ENCODE peak calls at places on chromosome 17, in ten cellular contexts. N is ovary, K is astrocyte of the spinal cord, Q is mucosa of descending colon, P is uterus, G is foreskin fibroblast, B is AG04450, H is A549, V is neural progenitor cell, W is progenitor cell of endocrine pancreas. C is an unnamed sample.

GRCh38 chr17:35236821-35237220 is 6.1 kb upstream of the SLFN5 start:
- DNase-seq in Q (no peak), W (no peak), B (no peak), K (no peak), V (no peak), G (no peak), P (no peak), H (no peak), N (no peak), C (no peak)

GRCh38 chr17:73492802-73493139 is 151.5 kb downstream of the SDK2 start:
- DNase-seq in K (no peak), W (no peak), V (no peak), P (no peak), Q (no peak), N (no peak), G (no peak), B (no peak), H (no peak), C (no peak)

GRCh38 chr17:31787857-31788570 is 71.0 kb downstream of the COPRS start:
- DNase-seq in P (peak), V (no peak), G (peak), B (peak), W (no peak), Q (no peak), K (peak), N (peak), H (no peak), C (no peak)

GRCh38 chr17:72122668-72123495 is 2.1 kb downstream of the SOX9 start:
- DNase-seq in Q (peak), H (no peak), W (peak), G (peak), N (no peak), K (peak), V (peak), P (no peak), B (no peak), C (no peak)

GRCh38 chr17:45436161-45436560 is 3.5 kb upstream of the ARHGAP27 start:
- DNase-seq in W (no peak), B (no peak), K (no peak), P (no peak), V (no peak), H (no peak), G (no peak), N (no peak), Q (no peak), C (no peak)

GRCh38 chr17:44787271-44787940 is 28.6 kb downstream of the ADAM11 start:
- DNase-seq in H (no peak), P (no peak), V (no peak), N (no peak), G (no peak), Q (no peak), W (no peak), B (no peak), K (no peak), C (no peak)

GRCh38 chr17:14581181-14581830 is 280.4 kb downstream of the HS3ST3B1 start:
- DNase-seq in K (no peak), V (peak), G (no peak), H (no peak), W (no peak), P (no peak), B (no peak), Q (no peak), N (no peak), C (no peak)

GRCh38 chr17:56451629-56452028 is 141.9 kb upstream of the NOG start:
- DNase-seq in G (no peak), H (no peak), Q (no peak), P (no peak), W (no peak), B (no peak), V (no peak), N (no peak), K (no peak), C (no peak)

GRCh38 chr17:27282054-27282501 is 11.8 kb upstream of the WSB1 start:
- DNase-seq in K (no peak), B (no peak), G (peak), W (no peak), Q (no peak), V (no peak), N (no peak), P (peak), H (no peak), C (no peak)

GRCh38 chr17:32520737-32521399 is 34.1 kb downstream of the CDK5R1 start:
- DNase-seq in V (no peak), W (no peak), H (no peak), N (no peak), G (no peak), Q (no peak), P (no peak), K (no peak), B (no peak), C (no peak)

GRCh38 chr17:49715717-49716279 is 8.0 kb upstream of the SLC35B1 start:
- DNase-seq in H (no peak), G (no peak), V (no peak), B (no peak), Q (no peak), W (no peak), K (no peak), P (no peak), N (no peak), C (no peak)

GRCh38 chr17:75041656-75042280 is 5.0 kb downstream of the ATP5PD start:
- DNase-seq in K (no peak), V (no peak), W (no peak), N (no peak), G (no peak), H (no peak), P (no peak), Q (no peak), B (no peak), C (no peak)

GRCh38 chr17:79954281-79955166 is 81.1 kb downstream of the TBC1D16 start:
- DNase-seq in P (no peak), B (no peak), V (no peak), G (no peak), W (no peak), H (no peak), N (peak), K (no peak), Q (no peak), C (no peak)

GRCh38 chr17:66727634-66728570 is 107.0 kb upstream of the CACNG5 start:
- DNase-seq in V (peak), H (peak), B (no peak), G (peak), Q (peak), K (peak), N (peak), P (peak), W (peak), C (no peak)

GRCh38 chr17:75261336-75262111 is at the start of the genes GGA3 and MRPS7:
- DNase-seq in W (peak), H (peak), G (peak), Q (peak), V (peak), P (peak), K (peak), B (peak), N (peak), C (peak)

GRCh38 chr17:67194134-67194533 is 50.9 kb downstream of the HELZ start:
- DNase-seq in V (no peak), G (peak), W (no peak), K (peak), N (no peak), P (no peak), H (peak), Q (no peak), B (peak), C (no peak)

GRCh38 chr17:4362141-4362540 is 4.3 kb downstream of the UBE2G1 start:
- DNase-seq in W (no peak), N (no peak), Q (no peak), H (no peak), K (no peak), G (no peak), B (no peak), P (no peak), V (no peak), C (no peak)

GRCh38 chr17:78316867-78317816 is 42.7 kb downstream of the SOCS3 start:
- DNase-seq in W (no peak), Q (peak), V (peak), N (no peak), K (peak), G (peak), B (no peak), P (no peak), H (peak), C (no peak)

GRCh38 chr17:65081439-65081838 is 24.9 kb upstream of the GNA13 start:
- DNase-seq in H (no peak), Q (no peak), V (no peak), N (no peak), B (no peak), W (no peak), P (no peak), G (no peak), K (no peak), C (no peak)
- TF ChIP-seq CTCF in H (no peak), Q (no peak), V (no peak), N (no peak), B (no peak), W (no peak), P (no peak), G (no peak), K (no peak), C (no peak)

GRCh38 chr17:41772586-41773189 is 13.8 kb downstream of the JUP start:
- DNase-seq in P (no peak), H (no peak), G (no peak), W (no peak), K (no peak), B (no peak), V (no peak), N (no peak), Q (peak), C (no peak)

GRCh38 chr17:41773190-41773588 is 13.3 kb downstream of the JUP start:
- DNase-seq in V (peak), K (peak), N (peak), G (peak), B (peak), P (peak), W (no peak), H (peak), Q (peak), C (no peak)

GRCh38 chr17:41775394-41776226 is 10.9 kb downstream of the JUP start:
- DNase-seq in B (no peak), W (no peak), P (no peak), N (no peak), Q (peak), H (no peak), K (no peak), V (peak), G (no peak), C (no peak)

GRCh38 chr17:41772218-41772585 is 14.3 kb downstream of the JUP start:
- DNase-seq in Q (peak), P (no peak), V (no peak), N (peak), K (no peak), B (no peak), H (no peak), G (no peak), W (peak), C (no peak)

DNA sequence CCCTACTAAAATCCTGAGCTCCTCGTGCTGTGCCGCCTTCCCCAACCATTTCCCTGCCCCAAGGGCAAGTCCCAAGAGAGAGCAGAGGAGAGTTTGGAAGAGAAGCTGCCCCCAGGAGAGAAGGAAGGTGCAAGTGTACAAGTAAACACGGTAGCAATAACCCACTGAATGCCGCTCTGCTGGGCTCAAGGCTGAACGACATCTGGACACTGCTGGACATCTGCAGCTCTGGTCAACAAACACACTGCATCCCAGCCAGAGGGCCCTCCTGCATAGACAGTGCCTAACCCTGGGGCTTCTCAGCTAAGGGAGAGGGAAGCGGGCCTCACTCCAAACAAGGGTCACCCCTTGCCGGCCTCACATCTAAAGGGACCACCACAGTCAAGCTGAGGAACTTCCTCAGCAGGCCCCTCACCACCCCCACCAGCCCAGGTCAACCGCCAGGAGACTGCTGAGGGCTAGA is 12.7 kb downstream of the JUP start:
- DNase-seq in G (no peak), V (no peak), W (no peak), K (peak), B (no peak), N (no peak), Q (peak), P (no peak), H (no peak), C (no peak)
- TF ChIP-seq CTCF in G (no peak), V (no peak), W (no peak), K (no peak), B (no peak), N (no peak), Q (no peak), P (no peak), H (no peak), C (no peak)

GRCh38 chr17:7915611-7916382 is at the start of gene RNF227:
- DNase-seq in K (peak), G (peak), H (peak), W (peak), V (peak), N (peak), P (peak), B (peak), Q (peak), C (peak)

GRCh38 chr17:7916383-7916677 is 241 bp upstream of the RNF227 start:
- DNase-seq in K (no peak), H (no peak), V (no peak), G (no peak), N (no peak), P (no peak), W (no peak), B (no peak), Q (no peak), C (no peak)

GRCh38 chr17:7912927-7913524 is 3.1 kb downstream of the RNF227 start:
- DNase-seq in N (no peak), H (peak), G (peak), Q (peak), P (peak), K (peak), B (peak), V (peak), W (no peak), C (no peak)

GRCh38 chr17:7914771-7915610 is 1.1 kb downstream of the RNF227 start:
- DNase-seq in N (peak), H (peak), G (peak), P (peak), B (no peak), W (no peak), K (peak), Q (no peak), V (no peak), C (no peak)

DNA sequence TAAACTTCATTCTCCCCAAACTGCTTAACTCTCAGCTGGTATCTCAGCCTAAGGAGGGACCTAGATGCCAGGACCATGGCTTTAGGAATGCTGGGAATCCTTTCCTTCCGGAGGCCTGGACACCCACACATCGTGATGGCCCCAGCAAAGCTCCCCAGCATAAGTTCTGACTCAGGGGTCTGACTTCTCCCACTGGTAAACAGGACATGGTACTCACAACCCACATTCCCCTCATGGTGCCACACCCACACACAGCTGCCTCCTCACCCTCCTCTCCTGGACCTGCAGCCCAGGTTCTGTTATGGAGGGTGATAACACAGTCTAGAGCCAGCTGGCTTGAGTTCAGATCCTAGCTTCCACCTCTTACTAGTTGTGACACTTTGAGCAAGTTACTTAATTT is 710 bp upstream of the RNF227 start:
- DNase-seq in H (no peak), B (no peak), G (peak), W (no peak), K (no peak), V (no peak), N (no peak), Q (no peak), P (peak), C (no peak)
- TF ChIP-seq CTCF in H (no peak), B (no peak), G (no peak), W (no peak), K (no peak), V (no peak), N (no peak), Q (no peak), P (no peak), C (no peak)

GRCh38 chr17:21843951-21844590 is 151.7 kb downstream of the KCNJ18 start:
- DNase-seq in H (no peak), Q (no peak), W (no peak), K (no peak), B (no peak), N (no peak), V (no peak), P (no peak), G (no peak), C (no peak)
- TF ChIP-seq CTCF in H (no peak), Q (no peak), W (no peak), K (no peak), B (no peak), N (no peak), V (no peak), P (no peak), G (no peak), C (no peak)

GRCh38 chr17:82449136-82449882 is 1.2 kb downstream of the CYBC1 start:
- DNase-seq in B (no peak), G (no peak), W (no peak), H (no peak), Q (peak), V (peak), P (no peak), N (peak), K (no peak), C (peak)
- TF ChIP-seq CTCF in B (no peak), G (no peak), W (no peak), H (no peak), Q (no peak), V (no peak), P (no peak), N (no peak), K (no peak), C (no peak)

GRCh38 chr17:10616502-10617119 is 40.5 kb downstream of the MYH3 start:
- DNase-seq in N (peak), P (peak), B (peak), W (peak), Q (peak), H (peak), K (peak), G (peak), V (peak), C (peak)
- TF ChIP-seq CTCF in N (peak), P (peak), B (peak), W (peak), Q (peak), H (peak), K (peak), G (peak), V (peak), C (peak)

DNA sequence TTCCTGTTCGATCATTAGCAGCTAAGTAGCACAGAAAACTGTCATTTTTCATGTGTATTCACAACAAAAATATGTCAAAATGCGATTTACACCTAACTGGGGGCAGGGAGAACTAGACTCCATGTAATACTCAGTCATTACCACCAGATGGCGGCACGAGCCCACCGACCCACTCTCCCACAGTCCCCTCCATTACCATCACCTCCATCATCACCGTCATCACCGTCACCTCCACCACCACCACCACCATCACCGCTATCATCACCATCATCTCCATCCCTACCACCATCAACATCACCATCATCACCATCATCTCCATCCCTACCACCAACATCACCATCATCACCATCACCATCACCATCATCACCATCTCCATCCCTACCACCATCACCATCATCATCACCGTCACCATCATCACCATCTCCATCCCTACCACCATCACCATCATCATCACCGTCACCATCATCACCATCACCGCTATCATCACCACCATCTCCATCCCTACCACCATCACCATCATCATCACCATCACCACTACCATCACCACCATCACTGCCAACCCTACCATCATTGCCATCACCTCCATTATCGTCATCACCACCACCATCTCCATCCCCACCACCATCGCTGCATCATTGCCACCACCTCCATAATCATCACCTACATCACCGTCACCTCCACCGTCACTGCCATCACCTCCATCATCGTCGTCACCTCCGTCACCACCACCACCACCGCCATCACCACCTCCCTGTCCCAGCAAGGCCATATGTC is 14.4 kb downstream of the NDUFAF8 start:
- DNase-seq in H (peak), Q (peak), W (no peak), B (no peak), K (no peak), N (no peak), V (peak), P (peak), G (no peak), C (peak)
- TF ChIP-seq CTCF in H (peak), Q (peak), W (peak), B (peak), K (peak), N (peak), V (peak), P (peak), G (peak), C (no peak)

GRCh38 chr17:13428611-13429042 is 173.1 kb downstream of the HS3ST3A1 start:
- DNase-seq in N (no peak), B (no peak), K (no peak), V (no peak), P (no peak), Q (no peak), H (no peak), W (no peak), G (peak), C (no peak)

GRCh38 chr17:13426991-13427390 is 174.7 kb downstream of the HS3ST3A1 start:
- DNase-seq in B (no peak), G (no peak), V (no peak), Q (no peak), N (no peak), H (no peak), P (no peak), K (no peak), W (no peak), C (no peak)

GRCh38 chr17:13429201-13429600 is 172.5 kb downstream of the HS3ST3A1 start:
- DNase-seq in K (peak), H (no peak), B (peak), P (no peak), V (no peak), Q (no peak), W (no peak), G (peak), N (no peak), C (no peak)

GRCh38 chr17:13421581-13421980 is 180.1 kb downstream of the HS3ST3A1 start:
- DNase-seq in Q (no peak), W (no peak), V (no peak), K (peak), B (no peak), H (no peak), G (no peak), P (no peak), N (no peak), C (no peak)

GRCh38 chr17:13425390-13425789 is 176.3 kb downstream of the HS3ST3A1 start:
- DNase-seq in B (no peak), G (no peak), N (no peak), P (no peak), K (no peak), W (no peak), Q (no peak), V (no peak), H (no peak), C (no peak)
- TF ChIP-seq CTCF in B (no peak), G (no peak), N (no peak), P (no peak), K (no peak), W (no peak), Q (no peak), V (no peak), H (no peak), C (no peak)

C was measured in activated B cell treated with CpG ODN at 0.5 μM for 24 hours.